ENCODE peak calls at places on chromosomes 11 and 22, in six cellular contexts. U, J, C, K, W and S are unnamed samples.

GRCh38 chr11:6418958-6419611 is at the start of gene APBB1:
- DNase-seq in U (peak), C (peak), J (peak), K (peak), W (peak), S (peak)

GRCh38 chr22:39115976-39116621 is 19.1 kb downstream of the APOBEC3H start:
- DNase-seq in J (no peak), U (no peak), K (no peak), C (no peak), W (no peak), S (no peak)

GRCh38 chr11:67313125-67313890 is 10.0 kb downstream of the SSH3 start:
- DNase-seq in W (no peak), U (no peak), K (no peak), J (no peak), C (no peak), S (no peak)

GRCh38 chr11:60913793-60914619 is at the start of gene TMEM109:
- DNase-seq in W (peak), U (peak), J (peak), K (peak), C (peak), S (peak)

GRCh38 chr22:37607010-37607911 is 1.4 kb upstream of the GGA1 start:
- DNase-seq in K (peak), W (peak), U (peak), J (peak), C (peak), S (peak)

GRCh38 chr22:47177334-47177815 is 414.9 kb downstream of the TBC1D22A start:
- DNase-seq in C (no peak), K (no peak), W (no peak), U (no peak), J (peak), S (no peak)

GRCh38 chr22:25141994-25142620 is 57.6 kb upstream of the CRYBB3 start:
- DNase-seq in K (no peak), W (no peak), U (no peak), C (peak), J (no peak), S (no peak)

GRCh38 chr11:843086-843704 is 543 bp downstream of the TSPAN4 start:
- DNase-seq in W (no peak), U (no peak), K (no peak), J (no peak), C (no peak), S (no peak)

GRCh38 chr11:1921576-1922141 is 2.2 kb downstream of the TNNT3 start:
- DNase-seq in U (no peak), C (peak), K (no peak), J (peak), W (no peak), S (no peak)

GRCh38 chr11:762421-763072 is 14.7 kb downstream of the GATD1 start:
- DNase-seq in U (no peak), J (peak), C (peak), W (peak), K (peak), S (no peak)

GRCh38 chr11:59263225-59263894 is 50.6 kb upstream of the MPEG1 start:
- DNase-seq in C (no peak), W (no peak), K (no peak), U (no peak), J (no peak), S (no peak)

GRCh38 chr11:9178716-9179115 is 86.4 kb downstream of the DENND5A start:
- DNase-seq in W (no peak), J (no peak), K (no peak), C (no peak), U (no peak), S (no peak)

GRCh38 chr11:94602430-94603372 is 35.5 kb downstream of the PIWIL4 start:
- DNase-seq in J (peak), W (peak), U (no peak), C (no peak), K (no peak), S (peak)

GRCh38 chr11:83566948-83567347 is 280.8 kb upstream of the CCDC90B start:
- DNase-seq in J (no peak), K (no peak), U (no peak), W (peak), C (no peak), S (no peak)

GRCh38 chr11:27464155-27464759 is 8.3 kb downstream of the LGR4 start:
- DNase-seq in C (no peak), U (no peak), K (no peak), J (no peak), W (peak), S (no peak)

GRCh38 chr22:45977003-45977395 is at the start of gene WNT7B:
- DNase-seq in C (no peak), W (no peak), K (peak), J (no peak), U (no peak), S (no peak)

GRCh38 chr11:103349595-103349994 is 240.4 kb downstream of the DYNC2H1 start:
- DNase-seq in K (no peak), U (no peak), W (no peak), C (no peak), J (no peak), S (no peak)

GRCh38 chr22:48331691-48332220 is 1495.9 kb downstream of the BRD1 start:
- DNase-seq in K (no peak), C (no peak), J (peak), W (no peak), U (no peak), S (no peak)

GRCh38 chr11:126086248-126086647 is 23.6 kb upstream of the CDON start:
- DNase-seq in U (no peak), C (no peak), W (no peak), K (no peak), J (no peak), S (no peak)

GRCh38 chr11:126083829-126084607 is 21.4 kb upstream of the CDON start:
- DNase-seq in J (no peak), U (no peak), W (no peak), K (no peak), C (no peak), S (no peak)

GRCh38 chr11:126081915-126082250 is 19.2 kb upstream of the CDON start:
- DNase-seq in K (no peak), J (no peak), W (no peak), C (no peak), U (no peak), S (no peak)

GRCh38 chr11:126082251-126083109 is 19.8 kb upstream of the CDON start:
- DNase-seq in K (no peak), W (no peak), U (no peak), C (no peak), J (no peak), S (peak)

GRCh38 chr11:126084608-126084912 is 21.9 kb upstream of the CDON start:
- DNase-seq in W (no peak), K (peak), C (no peak), U (no peak), J (no peak), S (no peak)
- H3K27ac ChIP-seq in W (no peak), K (no peak), C (no peak), U (peak), J (no peak), S (no peak)

GRCh38 chr22:27874756-27875155 is 44.3 kb downstream of the PITPNB start:
- DNase-seq in W (no peak), K (no peak), C (no peak), U (no peak), J (no peak), S (no peak)
- H3K27ac ChIP-seq in W (no peak), K (no peak), C (peak), U (no peak), J (no peak), S (no peak)

DNA sequence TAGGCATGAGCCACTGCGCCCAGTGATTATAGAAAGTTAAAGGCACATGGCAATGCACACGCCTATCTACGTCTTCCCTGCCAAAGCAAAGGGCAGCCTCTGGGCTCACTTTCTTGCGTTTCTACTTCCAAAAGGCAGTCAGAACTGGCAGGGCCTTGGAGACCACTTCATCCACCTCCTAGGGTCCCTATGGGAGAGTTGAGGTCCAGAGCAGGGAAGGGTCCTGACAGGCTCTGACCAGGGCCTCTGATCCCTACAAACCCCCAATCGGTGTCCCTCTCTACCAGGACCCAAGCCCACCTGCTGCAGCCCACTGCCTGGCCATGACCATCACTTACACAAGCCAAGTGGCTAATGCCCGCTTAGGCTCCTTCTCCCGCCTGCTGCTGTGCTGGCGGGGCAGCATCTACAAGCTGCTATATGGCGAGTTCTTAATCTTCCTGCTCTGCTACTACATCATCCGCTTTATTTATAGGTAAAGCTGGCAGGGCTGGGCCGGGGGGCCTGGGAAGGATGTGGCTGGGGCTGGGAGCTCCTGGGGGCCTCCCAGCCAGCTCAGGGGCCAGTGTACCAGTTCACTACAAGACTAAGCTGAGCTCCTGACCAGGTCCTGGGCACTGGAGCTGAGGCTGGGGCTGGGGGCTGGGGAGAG is 1.5 kb downstream of the BEST1 start:
- DNase-seq in U (no peak), J (no peak), K (no peak), C (no peak), W (no peak), S (no peak)
- H3K27ac ChIP-seq in U (no peak), J (no peak), K (no peak), C (no peak), W (no peak), S (peak)

DNA sequence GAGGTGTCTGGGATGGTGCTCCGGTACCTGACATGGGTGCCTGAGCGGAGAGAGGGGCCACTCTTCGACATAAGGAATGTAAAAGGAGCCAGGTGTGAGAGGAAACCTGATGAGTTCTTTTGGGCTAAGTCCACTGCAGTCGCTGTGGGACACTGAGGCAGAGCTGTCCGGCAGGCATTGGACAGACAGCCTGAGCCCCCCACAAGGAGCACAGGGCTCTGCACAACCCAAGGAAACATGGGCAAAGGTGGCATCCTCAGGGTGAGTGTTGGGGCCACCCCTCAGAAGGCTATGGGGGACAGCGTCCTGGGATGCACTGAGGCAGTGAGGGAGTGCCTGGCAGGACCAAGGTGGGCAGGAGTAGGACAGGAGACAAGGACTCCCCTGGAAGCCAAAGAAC is 57.7 kb upstream of the EMID1 start:
- DNase-seq in U (no peak), J (peak), C (no peak), K (no peak), W (no peak), S (no peak)
- H3K27ac ChIP-seq in U (no peak), J (no peak), C (no peak), K (no peak), W (no peak), S (no peak)

DNA sequence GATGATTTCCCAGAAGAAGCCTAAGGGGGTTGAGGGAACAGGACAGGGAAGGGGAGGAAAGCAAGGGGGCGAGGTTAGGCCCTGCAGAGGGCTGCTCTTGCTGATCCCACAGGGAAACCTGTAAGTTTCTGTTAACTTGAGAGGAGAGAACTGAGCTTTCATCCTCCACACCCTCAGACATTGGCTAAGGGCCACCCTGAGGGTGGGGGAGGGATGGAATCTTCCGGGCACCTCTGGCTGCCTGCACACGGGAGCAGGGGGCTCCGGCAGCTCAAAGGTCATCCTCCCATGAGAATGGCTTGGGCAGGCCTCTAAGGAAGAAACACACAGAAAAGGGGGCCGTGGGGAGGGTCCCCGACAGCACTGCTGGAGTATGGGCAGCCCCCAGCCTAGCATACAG is 108.1 kb downstream of the TSPAN18 start:
- DNase-seq in J (no peak), W (no peak), U (no peak), C (no peak), K (no peak), S (no peak)
- H3K27ac ChIP-seq in J (no peak), W (no peak), U (no peak), C (no peak), K (no peak), S (no peak)

GRCh38 chr22:36362077-36362476 is 25.7 kb downstream of the MYH9 start:
- DNase-seq in U (no peak), K (no peak), W (no peak), C (no peak), J (no peak), S (no peak)

GRCh38 chr22:36359172-36359973 is 28.4 kb downstream of the MYH9 start:
- DNase-seq in K (no peak), J (no peak), U (no peak), W (no peak), C (no peak), S (no peak)

GRCh38 chr22:36362819-36363377 is 24.9 kb downstream of the MYH9 start:
- DNase-seq in K (no peak), C (no peak), W (no peak), J (no peak), U (no peak), S (no peak)

GRCh38 chr22:36360011-36360410 is 27.8 kb downstream of the MYH9 start:
- DNase-seq in U (no peak), W (no peak), K (no peak), J (no peak), C (no peak), S (no peak)

DNA sequence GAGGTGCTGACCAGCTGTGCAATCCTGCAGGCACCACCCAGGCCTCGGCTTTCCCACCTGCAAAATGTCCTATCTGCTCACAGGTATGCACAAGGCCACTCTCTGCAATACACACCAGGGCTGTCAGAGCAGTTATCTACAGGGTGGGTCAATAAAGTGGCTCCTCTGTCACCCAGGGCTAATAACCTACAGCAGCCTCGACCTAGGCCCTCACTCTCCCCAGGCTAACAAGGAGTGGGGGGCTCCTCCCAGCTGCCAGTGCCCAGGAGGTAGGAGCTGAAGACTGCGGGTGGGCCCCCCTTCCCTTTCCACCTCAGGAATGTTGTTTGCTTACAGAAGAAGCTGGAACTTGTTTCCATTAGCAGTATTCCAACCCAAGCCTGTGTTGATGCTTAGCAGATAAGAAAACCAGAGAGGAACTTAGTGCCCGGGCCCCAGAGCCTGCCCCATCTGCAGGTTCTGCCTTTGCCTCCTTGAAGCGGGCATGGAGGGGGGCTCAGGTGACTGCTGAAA is 26.8 kb downstream of the MYH9 start:
- DNase-seq in C (no peak), K (no peak), W (peak), U (no peak), J (no peak), S (no peak)
- H3K27ac ChIP-seq in C (peak), K (peak), W (peak), U (peak), J (peak), S (no peak)